ENCODE peak calls at places on chromosomes 13 and 19, in six cellular contexts. One of them, this sample, is unnamed.

GRCh38 chr19:30132312-30133075 is 190.5 kb downstream of the URI1 start:
- DNase-seq in neuronal stem cell: peak; percentile 38
- DNase-seq in IMR-90: no peak
- DNase-seq in mesenchymal stem cell: no peak
- DNase-seq in trophoblast cell: no peak
- DNase-seq in H1: no peak
- DNase-seq in this sample: peak; percentile 37

GRCh38 chr13:33464345-33464744 is 178.8 kb upstream of the STARD13 start:
- DNase-seq in neuronal stem cell: no peak
- DNase-seq in IMR-90: no peak
- DNase-seq in mesenchymal stem cell: no peak
- DNase-seq in trophoblast cell: no peak
- DNase-seq in H1: no peak
- DNase-seq in this sample: no peak

GRCh38 chr13:43356566-43356965 is 333.2 kb downstream of the DNAJC15 start:
- DNase-seq in neuronal stem cell: no peak
- DNase-seq in IMR-90: peak; percentile 10
- DNase-seq in mesenchymal stem cell: no peak
- DNase-seq in trophoblast cell: peak; percentile 15
- DNase-seq in H1: no peak
- DNase-seq in this sample: no peak

GRCh38 chr19:17107546-17108452 is 32.2 kb downstream of the MYO9B start:
- DNase-seq in neuronal stem cell: no peak
- DNase-seq in IMR-90: peak; percentile 98
- DNase-seq in mesenchymal stem cell: peak; percentile 98
- DNase-seq in trophoblast cell: peak; percentile 89
- DNase-seq in H1: no peak
- DNase-seq in this sample: peak; percentile 59

GRCh38 chr13:21478881-21479808 is 20.0 kb upstream of the ZDHHC20 start:
- DNase-seq in neuronal stem cell: peak; percentile 65
- DNase-seq in IMR-90: peak; percentile 81
- DNase-seq in mesenchymal stem cell: peak; percentile 84
- DNase-seq in trophoblast cell: peak; percentile 94
- DNase-seq in H1: no peak
- DNase-seq in this sample: peak; percentile 80

GRCh38 chr19:12939292-12939606 is 840 bp downstream of the CALR start:
- DNase-seq in neuronal stem cell: no peak
- DNase-seq in IMR-90: peak; percentile 66
- DNase-seq in mesenchymal stem cell: peak; percentile 49
- DNase-seq in trophoblast cell: peak; percentile 39
- DNase-seq in H1: no peak
- DNase-seq in this sample: peak; percentile 21

GRCh38 chr13:26784704-26785639 is 24.4 kb upstream of the GPR12 start:
- DNase-seq in neuronal stem cell: no peak
- DNase-seq in IMR-90: no peak
- DNase-seq in mesenchymal stem cell: no peak
- DNase-seq in trophoblast cell: no peak
- DNase-seq in H1: peak; percentile 68
- DNase-seq in this sample: peak; percentile 16

GRCh38 chr19:45474191-45474940 is 6.6 kb downstream of the FOSB start:
- DNase-seq in neuronal stem cell: no peak
- DNase-seq in IMR-90: peak; percentile 25
- DNase-seq in mesenchymal stem cell: peak; percentile 95
- DNase-seq in trophoblast cell: peak; percentile 94
- DNase-seq in H1: no peak
- DNase-seq in this sample: no peak

GRCh38 chr13:31174018-31174417 is 12.3 kb upstream of the HSPH1 start:
- DNase-seq in neuronal stem cell: no peak
- DNase-seq in IMR-90: peak; percentile 77
- DNase-seq in mesenchymal stem cell: peak; percentile 47
- DNase-seq in trophoblast cell: no peak
- DNase-seq in H1: no peak
- DNase-seq in this sample: no peak

GRCh38 chr19:2552859-2553258 is 76.9 kb downstream of the GADD45B start:
- DNase-seq in neuronal stem cell: no peak
- DNase-seq in IMR-90: no peak
- DNase-seq in mesenchymal stem cell: peak; percentile 65
- DNase-seq in trophoblast cell: peak; percentile 63
- DNase-seq in H1: no peak
- DNase-seq in this sample: peak; percentile 47

GRCh38 chr13:67493835-67494234 is 263.7 kb upstream of the PCDH9 start:
- DNase-seq in neuronal stem cell: no peak
- DNase-seq in IMR-90: no peak
- DNase-seq in mesenchymal stem cell: no peak
- DNase-seq in trophoblast cell: no peak
- DNase-seq in H1: no peak
- DNase-seq in this sample: no peak

GRCh38 chr13:44904982-44905381 is 84.3 kb downstream of the NUFIP1 start:
- DNase-seq in neuronal stem cell: no peak
- DNase-seq in IMR-90: peak; percentile 97
- DNase-seq in mesenchymal stem cell: peak; percentile 99
- DNase-seq in trophoblast cell: peak; percentile 42
- DNase-seq in H1: no peak
- DNase-seq in this sample: no peak

GRCh38 chr13:33615436-33615835 is 202.5 kb upstream of the RFC3 start:
- DNase-seq in neuronal stem cell: no peak
- DNase-seq in IMR-90: no peak
- DNase-seq in mesenchymal stem cell: no peak
- DNase-seq in trophoblast cell: no peak
- DNase-seq in H1: no peak
- DNase-seq in this sample: no peak

GRCh38 chr19:40578442-40578908 is 1.8 kb downstream of the SHKBP1 start:
- DNase-seq in neuronal stem cell: no peak
- DNase-seq in IMR-90: peak; percentile 41
- DNase-seq in mesenchymal stem cell: peak; percentile 31
- DNase-seq in trophoblast cell: no peak
- DNase-seq in H1: peak; percentile 75
- DNase-seq in this sample: peak; percentile 96

GRCh38 chr13:25469179-25469545 is 97.4 kb downstream of the ATP8A2 start:
- DNase-seq in neuronal stem cell: no peak
- DNase-seq in IMR-90: no peak
- DNase-seq in mesenchymal stem cell: no peak
- DNase-seq in trophoblast cell: no peak
- DNase-seq in H1: no peak
- DNase-seq in this sample: peak; percentile 13

GRCh38 chr13:20165417-20166257 is 4.8 kb upstream of the GJA3 start:
- DNase-seq in neuronal stem cell: no peak
- DNase-seq in IMR-90: peak; percentile 74
- DNase-seq in mesenchymal stem cell: no peak
- DNase-seq in trophoblast cell: no peak
- DNase-seq in H1: no peak
- DNase-seq in this sample: no peak

GRCh38 chr19:49472936-49473335 is 1.1 kb upstream of the FLT3LG start:
- DNase-seq in neuronal stem cell: no peak
- DNase-seq in IMR-90: no peak
- DNase-seq in mesenchymal stem cell: no peak
- DNase-seq in trophoblast cell: no peak
- DNase-seq in H1: no peak
- DNase-seq in this sample: no peak
- H3K9ac ChIP-seq in neuronal stem cell: peak overlapping the region; percentile 21
- H3K9ac ChIP-seq in IMR-90: no peak overlapping the region
- H3K9ac ChIP-seq in mesenchymal stem cell: no peak overlapping the region
- H3K9ac ChIP-seq in trophoblast cell: no peak overlapping the region
- H3K9ac ChIP-seq in H1: no peak overlapping the region
- H3K9ac ChIP-seq in this sample: no peak overlapping the region

DNA sequence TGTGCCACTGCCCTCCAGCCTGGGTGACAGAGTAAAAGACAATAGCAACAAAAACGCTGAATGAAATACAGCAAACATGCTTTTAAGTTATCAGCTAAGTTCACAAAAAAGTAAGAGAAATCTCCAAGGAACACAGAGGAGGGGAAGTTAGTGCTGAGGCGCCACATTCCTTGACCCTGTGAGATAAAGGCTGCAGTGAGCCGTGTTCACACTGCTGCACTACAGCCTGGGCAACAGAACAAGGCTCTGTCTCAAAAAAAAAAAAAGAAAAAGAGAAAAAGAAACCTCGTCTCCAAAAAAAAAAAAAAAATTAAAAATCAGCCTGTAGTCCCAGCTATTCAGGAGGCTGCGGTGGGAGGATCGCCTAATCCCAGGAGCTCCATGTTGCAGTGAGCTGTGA is 16.3 kb upstream of the DOCK6 start:
- DNase-seq in neuronal stem cell: no peak
- DNase-seq in IMR-90: no peak
- DNase-seq in mesenchymal stem cell: peak; percentile 18
- DNase-seq in trophoblast cell: no peak
- DNase-seq in H1: no peak
- DNase-seq in this sample: peak; percentile 69
- H3K4me3 ChIP-seq in neuronal stem cell: no peak overlapping the region
- H3K4me3 ChIP-seq in IMR-90: no peak overlapping the region
- H3K4me3 ChIP-seq in mesenchymal stem cell: no peak overlapping the region
- H3K4me3 ChIP-seq in trophoblast cell: no peak overlapping the region
- H3K4me3 ChIP-seq in H1: no peak overlapping the region
- H3K4me3 ChIP-seq in this sample: no peak overlapping the region

DNA sequence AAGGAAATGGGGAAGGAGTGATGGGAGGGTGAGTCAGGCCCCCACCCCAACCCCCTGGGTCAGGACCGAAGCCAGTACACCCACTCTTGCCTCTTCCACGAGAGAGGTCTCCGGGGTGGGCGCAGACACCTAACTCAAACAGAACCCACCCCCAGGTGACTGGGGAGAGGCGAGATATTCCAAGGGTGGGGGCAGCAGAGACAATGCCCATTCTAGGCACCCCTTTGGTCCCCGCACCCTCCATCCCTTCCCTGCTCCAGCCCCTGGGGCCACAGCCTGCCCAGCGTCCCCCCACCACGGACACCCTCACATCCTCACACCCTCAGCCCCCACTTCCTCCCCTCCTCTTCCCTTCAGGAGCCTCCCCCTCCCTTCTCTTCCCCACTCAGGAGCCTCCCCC is 682 bp downstream of the ZSCAN18 start:
- DNase-seq in neuronal stem cell: no peak
- DNase-seq in IMR-90: no peak
- DNase-seq in mesenchymal stem cell: no peak
- DNase-seq in trophoblast cell: no peak
- DNase-seq in H1: no peak
- DNase-seq in this sample: no peak
- H3K18ac ChIP-seq in neuronal stem cell: peak overlapping the region; percentile 84
- H3K18ac ChIP-seq in IMR-90: no peak overlapping the region
- H3K18ac ChIP-seq in mesenchymal stem cell: no peak overlapping the region
- H3K18ac ChIP-seq in trophoblast cell: no peak overlapping the region
- H3K18ac ChIP-seq in H1: no peak overlapping the region
- H3K18ac ChIP-seq in this sample: no peak overlapping the region

DNA sequence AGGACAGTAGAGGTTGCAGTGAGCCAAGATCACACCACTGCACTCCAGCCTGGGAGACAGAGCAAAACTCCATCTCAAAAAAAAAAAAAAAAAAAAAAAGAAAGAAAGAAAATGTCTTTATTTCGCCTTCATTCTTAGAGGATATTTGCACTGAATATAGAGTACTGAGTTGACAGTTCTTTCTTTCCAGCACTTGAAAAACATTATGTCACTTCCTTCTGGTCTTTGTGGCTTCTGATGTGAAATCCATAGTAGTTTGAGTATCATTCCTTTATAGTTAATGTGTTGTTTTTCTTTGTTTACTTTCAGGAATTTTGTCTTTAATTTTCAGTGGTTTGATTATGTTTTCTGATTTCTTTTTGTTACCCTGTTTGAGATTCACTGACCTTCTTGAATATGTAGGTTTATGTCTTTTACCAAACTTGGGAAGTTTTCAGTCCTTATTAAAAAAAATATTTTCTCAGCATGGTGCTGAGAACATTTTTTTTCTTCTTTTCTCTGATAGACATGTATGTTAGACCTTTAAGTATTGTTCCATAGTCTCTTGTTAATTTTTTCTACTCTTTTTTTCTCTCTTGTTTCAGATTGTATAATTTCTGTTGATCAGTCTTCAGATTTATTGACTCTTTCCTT is 50.1 kb downstream of the PCCA start:
- DNase-seq in neuronal stem cell: no peak
- DNase-seq in IMR-90: no peak
- DNase-seq in mesenchymal stem cell: peak; percentile 52
- DNase-seq in trophoblast cell: no peak
- DNase-seq in H1: no peak
- DNase-seq in this sample: no peak
- H3K9ac ChIP-seq in neuronal stem cell: no peak overlapping the region
- H3K9ac ChIP-seq in IMR-90: no peak overlapping the region
- H3K9ac ChIP-seq in mesenchymal stem cell: no peak overlapping the region
- H3K9ac ChIP-seq in trophoblast cell: no peak overlapping the region
- H3K9ac ChIP-seq in H1: no peak overlapping the region
- H3K9ac ChIP-seq in this sample: no peak overlapping the region

GRCh38 chr13:39419068-39419467 is 183.9 kb downstream of the LHFPL6 start:
- DNase-seq in neuronal stem cell: no peak
- DNase-seq in IMR-90: no peak
- DNase-seq in mesenchymal stem cell: no peak
- DNase-seq in trophoblast cell: no peak
- DNase-seq in H1: no peak
- DNase-seq in this sample: no peak

GRCh38 chr13:39419866-39420265 is 183.1 kb downstream of the LHFPL6 start:
- DNase-seq in neuronal stem cell: no peak
- DNase-seq in IMR-90: no peak
- DNase-seq in mesenchymal stem cell: no peak
- DNase-seq in trophoblast cell: no peak
- DNase-seq in H1: no peak
- DNase-seq in this sample: no peak

GRCh38 chr13:39417131-39417530 is 185.9 kb downstream of the LHFPL6 start:
- DNase-seq in neuronal stem cell: no peak
- DNase-seq in IMR-90: no peak
- DNase-seq in mesenchymal stem cell: peak; percentile 29
- DNase-seq in trophoblast cell: no peak
- DNase-seq in H1: no peak
- DNase-seq in this sample: peak; percentile 84

GRCh38 chr13:39418424-39418823 is 184.6 kb downstream of the LHFPL6 start:
- DNase-seq in neuronal stem cell: no peak
- DNase-seq in IMR-90: no peak
- DNase-seq in mesenchymal stem cell: no peak
- DNase-seq in trophoblast cell: no peak
- DNase-seq in H1: no peak
- DNase-seq in this sample: no peak

DNA sequence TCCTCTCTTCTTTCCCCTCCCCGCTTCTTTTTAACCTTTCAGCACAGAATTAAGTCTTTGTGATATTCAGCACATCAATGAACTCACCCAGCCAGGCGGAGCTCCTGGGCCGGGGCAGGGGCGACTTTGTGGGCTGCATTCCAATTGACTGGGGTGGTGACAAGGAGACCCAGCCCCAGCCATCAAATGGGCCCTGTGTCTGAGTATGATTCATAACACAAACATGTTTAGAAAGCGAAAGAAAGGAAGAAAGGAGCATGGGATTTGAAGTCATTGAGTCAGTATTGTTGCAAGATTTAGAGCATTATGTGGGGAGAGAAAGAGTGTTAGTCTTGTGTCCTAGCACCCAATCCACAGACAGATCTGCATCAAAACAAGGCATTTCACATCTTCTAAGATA is 185.3 kb downstream of the LHFPL6 start:
- DNase-seq in neuronal stem cell: peak; percentile 49
- DNase-seq in IMR-90: peak; percentile 72
- DNase-seq in mesenchymal stem cell: peak; percentile 80
- DNase-seq in trophoblast cell: peak; percentile 25
- DNase-seq in H1: peak; percentile 54
- DNase-seq in this sample: peak; percentile 96
- H3K4me3 ChIP-seq in neuronal stem cell: no peak overlapping the region
- H3K4me3 ChIP-seq in IMR-90: peak overlapping the region; percentile 10
- H3K4me3 ChIP-seq in mesenchymal stem cell: no peak overlapping the region
- H3K4me3 ChIP-seq in trophoblast cell: no peak overlapping the region
- H3K4me3 ChIP-seq in H1: no peak overlapping the region
- H3K4me3 ChIP-seq in this sample: no peak overlapping the region

DNA sequence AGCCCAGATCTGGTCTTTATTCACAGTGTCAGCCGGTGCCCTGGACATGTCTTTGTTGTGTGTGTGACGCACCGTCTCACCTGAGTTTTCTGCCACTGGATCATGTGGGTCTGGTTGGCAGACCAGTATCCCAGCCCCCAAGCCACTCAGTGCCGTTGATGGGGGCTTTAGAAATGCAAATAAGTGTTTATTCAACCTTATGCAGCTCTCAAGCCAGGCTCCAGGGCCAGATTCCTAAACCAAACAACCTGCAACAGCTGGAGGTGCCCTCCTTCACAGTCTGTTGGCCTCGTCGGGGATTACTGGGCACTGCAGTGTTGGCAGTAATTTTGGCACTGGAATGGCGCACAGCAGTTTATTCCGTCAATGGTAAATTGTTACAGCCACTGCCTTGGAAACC is 21.6 kb downstream of the FAM124A start:
- DNase-seq in neuronal stem cell: no peak
- DNase-seq in IMR-90: no peak
- DNase-seq in mesenchymal stem cell: no peak
- DNase-seq in trophoblast cell: no peak
- DNase-seq in H1: peak; percentile 72
- DNase-seq in this sample: peak; percentile 46
- H3K18ac ChIP-seq in neuronal stem cell: peak overlapping the region; percentile 58
- H3K18ac ChIP-seq in IMR-90: no peak overlapping the region
- H3K18ac ChIP-seq in mesenchymal stem cell: no peak overlapping the region
- H3K18ac ChIP-seq in trophoblast cell: no peak overlapping the region
- H3K18ac ChIP-seq in H1: no peak overlapping the region
- H3K18ac ChIP-seq in this sample: no peak overlapping the region